ENCODE peak calls at places on chromosomes 4 and X, in six cellular contexts. D is cardiac muscle cell, Q is prostate gland, E is transverse colon, B is ovary, A is fibroblast of the aortic adventitia. J is an unnamed sample.

GRCh38 chrX:17627026-17627425 is 110.3 kb upstream of the SCML1 start:
- DNase-seq in B (no peak), A (peak; percentile 15), E (no peak), Q (no peak), D (no peak), J (no peak)

GRCh38 chr4:47490550-47490949 is 5.5 kb downstream of the ATP10D start:
- DNase-seq in E (no peak), A (peak; percentile 40), D (peak; percentile 45), B (no peak), Q (no peak), J (no peak)

GRCh38 chr4:185847352-185848078 is 35.5 kb upstream of the SORBS2 start:
- DNase-seq in B (no peak), A (peak; percentile 74), E (no peak), Q (no peak), D (peak; percentile 76), J (no peak)

GRCh38 chr4:115154826-115155225 is 41.4 kb upstream of the NDST4 start:
- DNase-seq in B (no peak), A (no peak), E (no peak), D (no peak), Q (no peak), J (peak; percentile 7)

GRCh38 chrX:132491191-132491590 is 2.4 kb upstream of the MBNL3 start:
- DNase-seq in B (no peak), D (peak; percentile 21), Q (no peak), E (peak; percentile 22), A (no peak), J (peak; percentile 46)

GRCh38 chrX:69705818-69706217 is 89.9 kb downstream of the EDA start:
- DNase-seq in Q (no peak), B (no peak), D (no peak), A (no peak), E (no peak), J (no peak)

GRCh38 chr4:8274066-8274652 is 4.6 kb downstream of the HTRA3 start:
- DNase-seq in A (no peak), D (no peak), Q (no peak), E (no peak), B (peak; percentile 34), J (no peak)

GRCh38 chrX:74304016-74304415 is at the start of gene ZCCHC13:
- DNase-seq in E (no peak), D (no peak), A (no peak), B (no peak), Q (no peak), J (no peak)

GRCh38 chr4:98326168-98326567 is 65.0 kb downstream of the RAP1GDS1 start:
- DNase-seq in E (no peak), D (no peak), B (no peak), Q (no peak), A (no peak), J (no peak)

GRCh38 chr4:145920205-145920604 is 18.4 kb downstream of the ZNF827 start:
- DNase-seq in A (peak; percentile 93), Q (no peak), D (peak; percentile 97), E (no peak), B (no peak), J (no peak)

GRCh38 chr4:123312951-123313592 is 83.5 kb upstream of the SPRY1 start:
- DNase-seq in Q (no peak), A (no peak), B (no peak), E (no peak), D (no peak), J (no peak)

GRCh38 chrX:103157511-103158316 is 57.2 kb upstream of the BEX4 start:
- DNase-seq in B (no peak), Q (no peak), D (peak; percentile 72), E (no peak), A (peak; percentile 70), J (no peak)

GRCh38 chrX:132968282-132968681 is 9.9 kb upstream of the HS6ST2 start:
- DNase-seq in E (no peak), A (no peak), D (no peak), B (no peak), Q (no peak), J (no peak)

GRCh38 chrX:44035576-44035975 is 62.4 kb upstream of the NDP start:
- DNase-seq in D (peak; percentile 20), B (no peak), E (no peak), A (peak; percentile 35), Q (no peak), J (no peak)

GRCh38 chr4:92840880-92841279 is 537.1 kb downstream of the GRID2 start:
- DNase-seq in A (no peak), D (no peak), B (no peak), Q (no peak), E (no peak), J (no peak)

GRCh38 chr4:110970642-110971041 is 347.8 kb upstream of the PITX2 start:
- DNase-seq in B (no peak), Q (no peak), A (peak; percentile 61), D (peak; percentile 56), E (peak; percentile 68), J (no peak)

GRCh38 chr4:23654791-23655190 is 235.1 kb downstream of the PPARGC1A start:
- DNase-seq in D (no peak), B (no peak), A (no peak), Q (no peak), E (no peak), J (no peak)

GRCh38 chrX:94053575-94053974 is 379.6 kb downstream of the FAM133A start:
- DNase-seq in Q (no peak), E (no peak), A (no peak), D (no peak), B (no peak), J (no peak)

GRCh38 chrX:116170444-116170843 is at the start of gene AGTR2:
- DNase-seq in Q (no peak), A (no peak), B (no peak), D (no peak), E (no peak), J (no peak)

GRCh38 chr4:84778041-84778440 is 188.4 kb downstream of the WDFY3 start:
- DNase-seq in B (no peak), E (no peak), D (peak; percentile 3), Q (no peak), A (peak; percentile 31), J (no peak)

GRCh38 chrX:1205681-1206611 is 6.5 kb downstream of the CRLF2 start:
- DNase-seq in D (peak; percentile 44), E (peak; percentile 18), B (no peak), A (peak; percentile 32), Q (no peak), J (peak; percentile 93)

GRCh38 chrX:108022491-108023089 is 22.3 kb upstream of the VSIG1 start:
- DNase-seq in B (no peak), D (no peak), Q (no peak), A (no peak), E (no peak), J (no peak)

GRCh38 chr4:10622728-10623127 is 61.8 kb downstream of the CLNK start:
- DNase-seq in A (no peak), Q (no peak), B (no peak), E (no peak), D (peak; percentile 27), J (no peak)
- TF ChIP-seq CTCF in A (peak; percentile 27), Q (no peak), B (no peak), E (peak; percentile 9), D (peak; percentile 58), J (peak; percentile 17)

DNA sequence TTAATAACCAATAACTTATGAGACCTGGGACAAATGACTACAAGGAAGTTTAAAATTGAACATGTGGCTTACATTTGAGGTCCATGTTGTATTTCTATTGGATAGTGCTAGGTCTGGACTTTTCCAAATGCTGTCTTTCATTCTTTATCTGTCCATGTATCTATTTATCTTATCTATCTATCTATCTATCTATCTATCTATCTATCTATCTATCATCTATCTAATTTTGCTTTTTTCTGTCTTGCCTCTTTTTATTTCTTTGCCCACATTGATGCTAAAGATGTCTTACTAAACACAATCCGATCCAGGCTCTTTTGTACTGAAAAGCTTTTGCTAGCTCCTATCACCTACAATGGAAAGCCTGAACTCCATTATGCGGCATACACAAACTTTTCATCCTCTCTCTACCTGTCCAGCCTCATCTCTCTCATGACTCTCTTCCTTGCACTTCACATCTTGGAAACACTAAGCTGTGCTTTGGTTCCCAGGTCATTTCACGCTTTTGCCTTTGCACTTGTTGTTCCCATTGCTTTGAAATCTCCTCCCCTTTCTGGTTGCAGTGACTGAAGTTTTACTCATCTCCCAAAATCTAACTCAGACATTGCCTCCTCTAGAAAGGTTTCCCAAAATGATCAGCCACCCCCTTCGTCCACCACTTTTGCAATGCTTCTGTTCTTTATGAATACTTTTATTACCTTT is 107.2 kb downstream of the SYNPO2 start:
- DNase-seq in D (no peak), B (no peak), Q (no peak), A (no peak), E (no peak), J (no peak)
- TF ChIP-seq CTCF in D (no peak), B (no peak), Q (no peak), A (no peak), E (no peak), J (no peak)

GRCh38 chr4:169975131-169975836 is 50.9 kb downstream of the MFAP3L start:
- DNase-seq in A (no peak), B (no peak), D (no peak), Q (no peak), E (no peak), J (no peak)

GRCh38 chr4:169976951-169977350 is 49.2 kb downstream of the MFAP3L start:
- DNase-seq in E (no peak), Q (no peak), D (no peak), A (peak; percentile 13), B (no peak), J (no peak)

GRCh38 chr4:169971456-169972015 is 54.7 kb downstream of the MFAP3L start:
- DNase-seq in Q (no peak), B (no peak), D (no peak), E (no peak), A (peak; percentile 25), J (no peak)

GRCh38 chr4:169975837-169976796 is 50.1 kb downstream of the MFAP3L start:
- DNase-seq in B (no peak), E (peak; percentile 55), D (no peak), Q (no peak), A (no peak), J (no peak)
- TF ChIP-seq CTCF in B (no peak), E (no peak), D (no peak), Q (no peak), A (no peak), J (no peak)

GRCh38 chrX:139932901-139933796 is at the start of gene ATP11C:
- DNase-seq in E (peak; percentile 88), Q (peak; percentile 74), A (peak; percentile 87), D (peak; percentile 92), B (peak; percentile 85), J (peak; percentile 47)
- TF ChIP-seq CTCF in E (no peak), Q (no peak), A (no peak), D (no peak), B (no peak), J (peak; percentile 16)

DNA sequence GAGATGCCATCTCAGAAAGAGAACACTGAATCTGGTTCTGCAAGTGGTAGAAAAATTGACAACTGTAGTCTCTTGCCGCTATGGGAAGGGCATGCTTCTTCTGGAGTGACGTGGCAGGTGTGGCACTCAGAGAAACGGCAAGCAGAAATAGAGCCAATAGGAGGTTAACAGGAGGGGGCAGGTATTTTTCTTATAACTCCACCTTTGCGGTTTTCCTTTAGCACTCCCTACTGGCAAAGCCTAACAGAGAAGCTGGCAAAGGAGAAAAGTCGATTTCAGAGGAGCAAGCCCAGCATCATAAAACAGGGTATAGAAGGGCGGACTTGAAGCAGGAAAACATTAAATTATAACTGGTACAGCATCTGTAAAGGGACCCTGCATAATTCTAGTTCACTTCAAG is 1382.2 kb downstream of the PCDH18 start:
- DNase-seq in E (no peak), Q (no peak), A (no peak), D (no peak), B (no peak), J (no peak)
- TF ChIP-seq CTCF in E (no peak), Q (no peak), A (no peak), D (no peak), B (no peak), J (no peak)

J was measured in LNCaP clone FGC.